ENCODE peak calls at places on chromosomes 12 and 14, in seven cellular contexts. One of them, this sample, is unnamed. For H3K4me1, the result is how much of the 10 kb centered on the place peaks cover.

GRCh38 chr14:103128631-103129300 is 5.5 kb downstream of the TNFAIP2 start:
- DNase-seq in H9: no peak
- DNase-seq in mesenchymal stem cell: no peak
- DNase-seq in mammary epithelial cell: peak
- DNase-seq in NT2/D1: no peak
- DNase-seq in adipocyte: no peak
- DNase-seq in mesendoderm: no peak
- DNase-seq in this sample: no peak

GRCh38 chr14:31435276-31435675 is 14.9 kb upstream of the HEATR5A start:
- DNase-seq in H9: no peak
- DNase-seq in mesenchymal stem cell: no peak
- DNase-seq in mammary epithelial cell: no peak
- DNase-seq in NT2/D1: no peak
- DNase-seq in adipocyte: peak
- DNase-seq in mesendoderm: no peak
- DNase-seq in this sample: no peak

GRCh38 chr12:52007158-52007921 is 594 bp downstream of the TAMALIN start:
- DNase-seq in H9: peak
- DNase-seq in mesenchymal stem cell: peak
- DNase-seq in mammary epithelial cell: no peak
- DNase-seq in NT2/D1: no peak
- DNase-seq in adipocyte: peak
- DNase-seq in mesendoderm: no peak
- DNase-seq in this sample: no peak

GRCh38 chr12:14256139-14256538 is 109.3 kb upstream of the ATF7IP start:
- DNase-seq in H9: no peak
- DNase-seq in mesenchymal stem cell: peak
- DNase-seq in mammary epithelial cell: no peak
- DNase-seq in NT2/D1: no peak
- DNase-seq in adipocyte: peak
- DNase-seq in mesendoderm: no peak
- DNase-seq in this sample: no peak

GRCh38 chr14:90575781-90576180 is 179.0 kb downstream of the CALM1 start:
- DNase-seq in H9: no peak
- DNase-seq in mesenchymal stem cell: no peak
- DNase-seq in mammary epithelial cell: no peak
- DNase-seq in NT2/D1: no peak
- DNase-seq in adipocyte: no peak
- DNase-seq in mesendoderm: no peak
- DNase-seq in this sample: no peak

GRCh38 chr12:63150255-63151060 is 543 bp downstream of the AVPR1A start:
- DNase-seq in H9: peak
- DNase-seq in mesenchymal stem cell: peak
- DNase-seq in mammary epithelial cell: no peak
- DNase-seq in NT2/D1: peak
- DNase-seq in adipocyte: peak
- DNase-seq in mesendoderm: peak
- DNase-seq in this sample: no peak

GRCh38 chr12:114744696-114745095 is 60.7 kb upstream of the TBX3 start:
- DNase-seq in H9: no peak
- DNase-seq in mesenchymal stem cell: no peak
- DNase-seq in mammary epithelial cell: no peak
- DNase-seq in NT2/D1: no peak
- DNase-seq in adipocyte: peak
- DNase-seq in mesendoderm: no peak
- DNase-seq in this sample: peak

GRCh38 chr14:82710257-82710841 is 1176.7 kb upstream of the SEL1L start:
- DNase-seq in H9: peak
- DNase-seq in mesenchymal stem cell: peak
- DNase-seq in mammary epithelial cell: peak
- DNase-seq in NT2/D1: peak
- DNase-seq in adipocyte: peak
- DNase-seq in mesendoderm: peak
- DNase-seq in this sample: peak

GRCh38 chr12:124523071-124523470 is 44.3 kb downstream of the NCOR2 start:
- DNase-seq in H9: no peak
- DNase-seq in mesenchymal stem cell: no peak
- DNase-seq in mammary epithelial cell: peak
- DNase-seq in NT2/D1: no peak
- DNase-seq in adipocyte: peak
- DNase-seq in mesendoderm: no peak
- DNase-seq in this sample: no peak

GRCh38 chr12:13210022-13210539 is 13.6 kb downstream of the EMP1 start:
- DNase-seq in H9: no peak
- DNase-seq in mesenchymal stem cell: peak
- DNase-seq in mammary epithelial cell: no peak
- DNase-seq in NT2/D1: no peak
- DNase-seq in adipocyte: no peak
- DNase-seq in mesendoderm: peak
- DNase-seq in this sample: no peak

GRCh38 chr12:13211859-13212664 is 15.5 kb downstream of the EMP1 start:
- DNase-seq in H9: peak
- DNase-seq in mesenchymal stem cell: peak
- DNase-seq in mammary epithelial cell: no peak
- DNase-seq in NT2/D1: peak
- DNase-seq in adipocyte: peak
- DNase-seq in mesendoderm: peak
- DNase-seq in this sample: peak

GRCh38 chr12:13210543-13211190 is 14.1 kb downstream of the EMP1 start:
- DNase-seq in H9: no peak
- DNase-seq in mesenchymal stem cell: peak
- DNase-seq in mammary epithelial cell: no peak
- DNase-seq in NT2/D1: no peak
- DNase-seq in adipocyte: no peak
- DNase-seq in mesendoderm: no peak
- DNase-seq in this sample: no peak

GRCh38 chr12:13209279-13210021 is 12.9 kb downstream of the EMP1 start:
- DNase-seq in H9: no peak
- DNase-seq in mesenchymal stem cell: peak
- DNase-seq in mammary epithelial cell: no peak
- DNase-seq in NT2/D1: no peak
- DNase-seq in adipocyte: no peak
- DNase-seq in mesendoderm: no peak
- DNase-seq in this sample: no peak

GRCh38 chr12:13211191-13211858 is 14.8 kb downstream of the EMP1 start:
- DNase-seq in H9: no peak
- DNase-seq in mesenchymal stem cell: peak
- DNase-seq in mammary epithelial cell: no peak
- DNase-seq in NT2/D1: no peak
- DNase-seq in adipocyte: no peak
- DNase-seq in mesendoderm: no peak
- DNase-seq in this sample: no peak
- H3K4me1 ChIP-seq in H9: under half
- H3K4me1 ChIP-seq in mesenchymal stem cell: under half
- H3K4me1 ChIP-seq in mammary epithelial cell: half or more
- H3K4me1 ChIP-seq in NT2/D1: under half
- H3K4me1 ChIP-seq in adipocyte: half or more
- H3K4me1 ChIP-seq in mesendoderm: under half
- H3K4me1 ChIP-seq in this sample: under half

GRCh38 chr14:99891266-99891665 is 98.1 kb downstream of the EML1 start:
- DNase-seq in H9: no peak
- DNase-seq in mesenchymal stem cell: no peak
- DNase-seq in mammary epithelial cell: no peak
- DNase-seq in NT2/D1: no peak
- DNase-seq in adipocyte: no peak
- DNase-seq in mesendoderm: no peak
- DNase-seq in this sample: no peak

GRCh38 chr14:99896371-99896770 is 103.2 kb downstream of the EML1 start:
- DNase-seq in H9: no peak
- DNase-seq in mesenchymal stem cell: no peak
- DNase-seq in mammary epithelial cell: no peak
- DNase-seq in NT2/D1: no peak
- DNase-seq in adipocyte: no peak
- DNase-seq in mesendoderm: no peak
- DNase-seq in this sample: no peak

GRCh38 chr14:99889268-99889667 is 96.1 kb downstream of the EML1 start:
- DNase-seq in H9: peak
- DNase-seq in mesenchymal stem cell: no peak
- DNase-seq in mammary epithelial cell: no peak
- DNase-seq in NT2/D1: peak
- DNase-seq in adipocyte: no peak
- DNase-seq in mesendoderm: peak
- DNase-seq in this sample: no peak

GRCh38 chr14:99891900-99892299 is 98.7 kb downstream of the EML1 start:
- DNase-seq in H9: no peak
- DNase-seq in mesenchymal stem cell: no peak
- DNase-seq in mammary epithelial cell: no peak
- DNase-seq in NT2/D1: no peak
- DNase-seq in adipocyte: no peak
- DNase-seq in mesendoderm: no peak
- DNase-seq in this sample: no peak

DNA sequence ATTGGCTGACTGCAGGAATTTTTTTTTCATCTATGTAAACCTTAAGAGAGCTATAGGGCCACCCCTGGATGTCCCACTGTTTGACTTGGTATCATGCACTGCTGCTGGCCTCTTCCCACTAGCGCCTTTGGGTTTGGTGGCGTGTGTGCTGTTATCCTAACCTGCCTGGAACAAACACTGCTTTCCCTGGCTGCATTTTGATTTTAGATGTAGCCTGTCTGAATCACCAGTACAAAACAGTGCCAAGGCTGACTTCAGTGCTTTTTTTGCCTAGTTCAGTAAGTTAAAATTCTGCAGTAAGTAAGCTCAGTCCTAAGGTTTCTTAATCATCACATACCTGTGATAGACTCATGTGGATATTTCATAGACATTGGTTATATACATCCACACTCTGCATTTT is 99.2 kb downstream of the EML1 start:
- DNase-seq in H9: no peak
- DNase-seq in mesenchymal stem cell: no peak
- DNase-seq in mammary epithelial cell: no peak
- DNase-seq in NT2/D1: no peak
- DNase-seq in adipocyte: no peak
- DNase-seq in mesendoderm: no peak
- DNase-seq in this sample: no peak
- H3K9ac ChIP-seq in H9: no peak
- H3K9ac ChIP-seq in mesenchymal stem cell: no peak
- H3K9ac ChIP-seq in mammary epithelial cell: no peak
- H3K9ac ChIP-seq in NT2/D1: no peak
- H3K9ac ChIP-seq in adipocyte: no peak
- H3K9ac ChIP-seq in mesendoderm: no peak
- H3K9ac ChIP-seq in this sample: no peak

GRCh38 chr14:54230645-54231044 is 166.2 kb upstream of the CDKN3 start:
- DNase-seq in H9: no peak
- DNase-seq in mesenchymal stem cell: no peak
- DNase-seq in mammary epithelial cell: no peak
- DNase-seq in NT2/D1: no peak
- DNase-seq in adipocyte: no peak
- DNase-seq in mesendoderm: no peak
- DNase-seq in this sample: no peak

GRCh38 chr14:54225457-54225856 is 171.3 kb upstream of the CDKN3 start:
- DNase-seq in H9: no peak
- DNase-seq in mesenchymal stem cell: no peak
- DNase-seq in mammary epithelial cell: no peak
- DNase-seq in NT2/D1: no peak
- DNase-seq in adipocyte: no peak
- DNase-seq in mesendoderm: peak
- DNase-seq in this sample: no peak

GRCh38 chr14:54226103-54226502 is 170.7 kb upstream of the CDKN3 start:
- DNase-seq in H9: no peak
- DNase-seq in mesenchymal stem cell: no peak
- DNase-seq in mammary epithelial cell: peak
- DNase-seq in NT2/D1: no peak
- DNase-seq in adipocyte: peak
- DNase-seq in mesendoderm: no peak
- DNase-seq in this sample: no peak

GRCh38 chr14:54226558-54226957 is 170.2 kb upstream of the CDKN3 start:
- DNase-seq in H9: no peak
- DNase-seq in mesenchymal stem cell: no peak
- DNase-seq in mammary epithelial cell: no peak
- DNase-seq in NT2/D1: no peak
- DNase-seq in adipocyte: no peak
- DNase-seq in mesendoderm: no peak
- DNase-seq in this sample: no peak

GRCh38 chr14:54229136-54229535 is 167.7 kb upstream of the CDKN3 start:
- DNase-seq in H9: no peak
- DNase-seq in mesenchymal stem cell: no peak
- DNase-seq in mammary epithelial cell: no peak
- DNase-seq in NT2/D1: no peak
- DNase-seq in adipocyte: peak
- DNase-seq in mesendoderm: no peak
- DNase-seq in this sample: no peak
- H3K4me1 ChIP-seq in H9: under half
- H3K4me1 ChIP-seq in mesenchymal stem cell: under half
- H3K4me1 ChIP-seq in mammary epithelial cell: under half
- H3K4me1 ChIP-seq in NT2/D1: under half
- H3K4me1 ChIP-seq in adipocyte: under half
- H3K4me1 ChIP-seq in mesendoderm: under half
- H3K4me1 ChIP-seq in this sample: under half

GRCh38 chr12:122399254-122399591 is 23.2 kb downstream of the CLIP1 start:
- DNase-seq in H9: no peak
- DNase-seq in mesenchymal stem cell: no peak
- DNase-seq in mammary epithelial cell: peak
- DNase-seq in NT2/D1: no peak
- DNase-seq in adipocyte: no peak
- DNase-seq in mesendoderm: peak
- DNase-seq in this sample: no peak

GRCh38 chr12:122392411-122392810 is 30.1 kb downstream of the CLIP1 start:
- DNase-seq in H9: no peak
- DNase-seq in mesenchymal stem cell: no peak
- DNase-seq in mammary epithelial cell: no peak
- DNase-seq in NT2/D1: no peak
- DNase-seq in adipocyte: no peak
- DNase-seq in mesendoderm: no peak
- DNase-seq in this sample: no peak

GRCh38 chr12:122394626-122395194 is 27.8 kb downstream of the CLIP1 start:
- DNase-seq in H9: no peak
- DNase-seq in mesenchymal stem cell: no peak
- DNase-seq in mammary epithelial cell: no peak
- DNase-seq in NT2/D1: no peak
- DNase-seq in adipocyte: peak
- DNase-seq in mesendoderm: no peak
- DNase-seq in this sample: no peak

GRCh38 chr12:122393822-122394221 is 28.6 kb downstream of the CLIP1 start:
- DNase-seq in H9: no peak
- DNase-seq in mesenchymal stem cell: no peak
- DNase-seq in mammary epithelial cell: no peak
- DNase-seq in NT2/D1: no peak
- DNase-seq in adipocyte: no peak
- DNase-seq in mesendoderm: no peak
- DNase-seq in this sample: no peak

GRCh38 chr12:122395319-122395718 is 27.1 kb downstream of the CLIP1 start:
- DNase-seq in H9: no peak
- DNase-seq in mesenchymal stem cell: peak
- DNase-seq in mammary epithelial cell: peak
- DNase-seq in NT2/D1: no peak
- DNase-seq in adipocyte: peak
- DNase-seq in mesendoderm: peak
- DNase-seq in this sample: no peak
- H3K9ac ChIP-seq in H9: no peak
- H3K9ac ChIP-seq in mesenchymal stem cell: peak
- H3K9ac ChIP-seq in mammary epithelial cell: no peak
- H3K9ac ChIP-seq in NT2/D1: no peak
- H3K9ac ChIP-seq in adipocyte: peak
- H3K9ac ChIP-seq in mesendoderm: no peak
- H3K9ac ChIP-seq in this sample: no peak

GRCh38 chr14:94600148-94600545 is 12.0 kb upstream of the SERPINA3 start:
- DNase-seq in H9: no peak
- DNase-seq in mesenchymal stem cell: no peak
- DNase-seq in mammary epithelial cell: no peak
- DNase-seq in NT2/D1: no peak
- DNase-seq in adipocyte: no peak
- DNase-seq in mesendoderm: no peak
- DNase-seq in this sample: no peak
- H3K4me1 ChIP-seq in H9: under half
- H3K4me1 ChIP-seq in mesenchymal stem cell: under half
- H3K4me1 ChIP-seq in mammary epithelial cell: under half
- H3K4me1 ChIP-seq in NT2/D1: under half
- H3K4me1 ChIP-seq in adipocyte: under half
- H3K4me1 ChIP-seq in mesendoderm: under half
- H3K4me1 ChIP-seq in this sample: under half

This sample was measured in colonic mucosa.